ENCODE peak calls at places on chromosomes 5 and 9, in nine cellular contexts. T is bronchial epithelial cell, P is GM13977, A is lower lobe of right lung, K is GM10248, S is left ventricle myocardium inferior, F is transverse colon, Z is fibroblast of mammary gland, H is K562. U is an unnamed sample.

GRCh38 chr5:181223729-181224389 is 778 bp downstream of the TRIM41 start:
- DNase-seq in T (no peak), P (peak; percentile 69), A (peak; percentile 83), K (no peak), S (no peak), F (no peak), Z (no peak), H (no peak), U (no peak)

GRCh38 chr5:92634883-92635282 is 946.1 kb downstream of the NR2F1-AS1 start:
- DNase-seq in T (no peak), P (no peak), A (no peak), K (no peak), S (no peak), F (peak; percentile 7), Z (no peak), H (no peak), U (no peak)

GRCh38 chr9:87271696-87272477 is 225.8 kb upstream of the DAPK1 start:
- DNase-seq in T (no peak), P (no peak), A (no peak), K (no peak), S (no peak), F (no peak), Z (no peak), H (no peak), U (no peak)

GRCh38 chr5:94811341-94811740 is 192.9 kb downstream of the SLF1 start:
- DNase-seq in T (no peak), P (no peak), A (no peak), K (no peak), S (no peak), F (no peak), Z (no peak), H (no peak), U (no peak)

GRCh38 chr9:78782858-78783257 is 485.9 kb downstream of the PSAT1 start:
- DNase-seq in T (no peak), P (no peak), A (no peak), K (no peak), S (no peak), F (no peak), Z (no peak), H (no peak), U (no peak)

GRCh38 chr5:162248107-162248713 is 180.6 kb downstream of the GABRG2 start:
- DNase-seq in T (no peak), P (peak; percentile 7), A (no peak), K (no peak), S (no peak), F (no peak), Z (no peak), H (peak; percentile 4), U (no peak)

GRCh38 chr9:6229604-6230003 is 14.0 kb downstream of the IL33 start:
- DNase-seq in T (peak; percentile 69), P (no peak), A (no peak), K (no peak), S (no peak), F (no peak), Z (peak; percentile 21), H (no peak), U (no peak)

GRCh38 chr9:37215456-37216229 is 95.3 kb downstream of the ZCCHC7 start:
- DNase-seq in T (peak; percentile 53), P (no peak), A (no peak), K (no peak), S (no peak), F (no peak), Z (peak; percentile 46), H (no peak), U (no peak)

GRCh38 chr5:145838276-145838675 is 3.1 kb upstream of the PRELID2 start:
- DNase-seq in T (no peak), P (no peak), A (no peak), K (no peak), S (no peak), F (no peak), Z (no peak), H (peak; percentile 34), U (no peak)

GRCh38 chr5:149005077-149005892 is 57.6 kb downstream of the SH3TC2 start:
- DNase-seq in T (peak; percentile 28), P (no peak), A (no peak), K (no peak), S (no peak), F (no peak), Z (peak; percentile 83), H (no peak), U (no peak)

GRCh38 chr9:95551406-95551805 is 34.6 kb upstream of the PTCH1 start:
- DNase-seq in T (no peak), P (peak; percentile 62), A (no peak), K (peak; percentile 45), S (no peak), F (no peak), Z (no peak), H (no peak), U (no peak)

GRCh38 chr5:41193462-41194166 is 19.7 kb downstream of the C6 start:
- DNase-seq in T (no peak), P (no peak), A (peak; percentile 94), K (no peak), S (peak; percentile 99), F (peak; percentile 91), Z (peak; percentile 99), H (no peak), U (no peak)

GRCh38 chr9:84379740-84380139 is 39.2 kb upstream of the SLC28A3 start:
- DNase-seq in T (no peak), P (no peak), A (no peak), K (no peak), S (no peak), F (no peak), Z (peak; percentile 61), H (no peak), U (no peak)

GRCh38 chr9:132126837-132127236 is 35.0 kb upstream of the NTNG2 start:
- DNase-seq in T (no peak), P (no peak), A (no peak), K (no peak), S (no peak), F (no peak), Z (peak; percentile 1), H (no peak), U (no peak)

GRCh38 chr9:124695280-124695890 is 75.7 kb downstream of the NR6A1 start:
- DNase-seq in T (peak; percentile 23), P (no peak), A (no peak), K (no peak), S (no peak), F (no peak), Z (no peak), H (no peak), U (no peak)

GRCh38 chr9:114784721-114785253 is 21.1 kb downstream of the TNFSF15 start:
- DNase-seq in T (no peak), P (no peak), A (no peak), K (no peak), S (no peak), F (no peak), Z (no peak), H (no peak), U (no peak)

GRCh38 chr9:114777841-114778240 is 28.0 kb downstream of the TNFSF15 start:
- DNase-seq in T (no peak), P (no peak), A (no peak), K (no peak), S (no peak), F (no peak), Z (peak; percentile 7), H (no peak), U (no peak)

GRCh38 chr9:114786251-114786650 is 19.6 kb downstream of the TNFSF15 start:
- DNase-seq in T (peak; percentile 16), P (no peak), A (no peak), K (no peak), S (no peak), F (no peak), Z (peak; percentile 28), H (no peak), U (no peak)

GRCh38 chr9:114779352-114779845 is 26.4 kb downstream of the TNFSF15 start:
- DNase-seq in T (peak; percentile 86), P (no peak), A (peak; percentile 81), K (no peak), S (no peak), F (peak; percentile 94), Z (peak; percentile 5), H (no peak), U (no peak)

GRCh38 chr9:114782586-114782985 is 23.3 kb downstream of the TNFSF15 start:
- DNase-seq in T (no peak), P (no peak), A (no peak), K (no peak), S (no peak), F (no peak), Z (no peak), H (no peak), U (no peak)
- TF ChIP-seq CTCF in T (no peak), P (no peak), A (no peak), K (no peak), S (no peak), F (no peak), Z (no peak), H (no peak), U (no peak)

GRCh38 chr5:9140711-9141110 is 405.2 kb downstream of the SEMA5A start:
- DNase-seq in T (no peak), P (no peak), A (no peak), K (no peak), S (no peak), F (no peak), Z (no peak), H (no peak), U (no peak)
- TF ChIP-seq CTCF in T (no peak), P (no peak), A (no peak), K (no peak), S (no peak), F (no peak), Z (no peak), H (no peak), U (no peak)

GRCh38 chr5:123304777-123305316 is 118.4 kb downstream of the CEP120 start:
- DNase-seq in T (no peak), P (no peak), A (no peak), K (no peak), S (no peak), F (no peak), Z (no peak), H (no peak), U (no peak)
- TF ChIP-seq CTCF in T (no peak), P (no peak), A (no peak), K (no peak), S (no peak), F (no peak), Z (no peak), H (no peak), U (no peak)

GRCh38 chr5:141041427-141041785 is 9.8 kb upstream of the PCDHB1 start:
- DNase-seq in T (no peak), P (no peak), A (no peak), K (no peak), S (no peak), F (no peak), Z (no peak), H (no peak), U (no peak)

GRCh38 chr5:141039061-141039460 is 12.1 kb upstream of the PCDHB1 start:
- DNase-seq in T (no peak), P (no peak), A (no peak), K (no peak), S (no peak), F (no peak), Z (no peak), H (no peak), U (no peak)

GRCh38 chr5:141040763-141041426 is 10.3 kb upstream of the PCDHB1 start:
- DNase-seq in T (peak; percentile 80), P (peak; percentile 61), A (peak; percentile 92), K (peak; percentile 56), S (peak; percentile 88), F (peak; percentile 80), Z (peak; percentile 76), H (peak; percentile 72), U (peak; percentile 97)

GRCh38 chr5:141039517-141039916 is 11.7 kb upstream of the PCDHB1 start:
- DNase-seq in T (no peak), P (no peak), A (no peak), K (no peak), S (no peak), F (no peak), Z (no peak), H (no peak), U (no peak)

GRCh38 chr5:141040093-141040762 is 10.9 kb upstream of the PCDHB1 start:
- DNase-seq in T (peak; percentile 60), P (no peak), A (peak; percentile 65), K (no peak), S (peak; percentile 20), F (no peak), Z (peak; percentile 17), H (no peak), U (no peak)
- TF ChIP-seq CTCF in T (peak; percentile 74), P (no peak), A (peak; percentile 39), K (no peak), S (peak; percentile 45), F (peak; percentile 20), Z (peak; percentile 24), H (no peak), U (peak; percentile 97)